ENCODE peak calls at places on chromosomes 11 and 22, in six cellular contexts. C, H, J, X, D and F are unnamed samples.

GRCh38 chr11:120752668-120753067 is 241.1 kb downstream of the GRIK4 start:
- DNase-seq in J (no peak), D (no peak), C (no peak), X (no peak), H (no peak), F (no peak)

GRCh38 chr22:20811171-20811570 is 37.3 kb downstream of the SERPIND1 start:
- DNase-seq in C (no peak), X (no peak), J (no peak), D (no peak), H (no peak), F (no peak)

GRCh38 chr11:969651-970205 is 44.1 kb downstream of the AP2A2 start:
- DNase-seq in D (no peak), J (no peak), X (no peak), H (no peak), C (no peak), F (no peak)

GRCh38 chr11:30155428-30155827 is 75.4 kb upstream of the FSHB start:
- DNase-seq in X (no peak), H (no peak), J (peak; percentile 12), D (no peak), C (no peak), F (no peak)

GRCh38 chr11:110376711-110377324 is 52.9 kb upstream of the FDX1 start:
- DNase-seq in X (peak; percentile 86), C (peak; percentile 95), J (peak; percentile 86), H (peak; percentile 78), D (peak; percentile 61), F (peak; percentile 48)

GRCh38 chr22:23520875-23521441 is 59.1 kb downstream of the IGLL1 start:
- DNase-seq in D (no peak), H (peak; percentile 45), X (peak; percentile 27), J (peak; percentile 43), C (peak; percentile 61), F (peak; percentile 74)

GRCh38 chr22:49269928-49270327 is 557.7 kb downstream of the BRD1 start:
- DNase-seq in J (no peak), X (no peak), H (peak; percentile 25), D (no peak), C (no peak), F (no peak)

GRCh38 chr11:119093951-119094815 is 7.5 kb downstream of the DPAGT1 start:
- DNase-seq in C (peak; percentile 58), X (no peak), H (peak; percentile 48), D (peak; percentile 38), J (peak; percentile 50), F (peak; percentile 50)

GRCh38 chr11:89381094-89381493 is 110.1 kb downstream of the NOX4 start:
- DNase-seq in H (no peak), X (no peak), D (no peak), C (peak; percentile 91), J (peak; percentile 99), F (no peak)

GRCh38 chr11:8709002-8709672 is 26.5 kb downstream of the RPL27A start:
- DNase-seq in H (no peak), C (peak; percentile 97), X (peak; percentile 82), D (no peak), J (peak; percentile 98), F (no peak)

GRCh38 chr11:108958446-108959123 is 293.7 kb downstream of the DDX10 start:
- DNase-seq in H (no peak), C (peak; percentile 51), J (peak; percentile 74), D (no peak), X (no peak), F (no peak)

GRCh38 chr11:27076121-27076589 is 35.5 kb downstream of the BBOX1 start:
- DNase-seq in D (no peak), C (no peak), H (peak; percentile 21), X (no peak), J (no peak), F (no peak)

GRCh38 chr11:15707971-15708370 is 593.2 kb downstream of the INSC start:
- DNase-seq in X (peak; percentile 26), J (peak; percentile 45), C (peak; percentile 78), D (no peak), H (peak; percentile 9), F (no peak)

GRCh38 chr11:112863304-112863703 is 97.9 kb upstream of the NCAM1 start:
- DNase-seq in X (peak; percentile 24), H (no peak), C (no peak), D (no peak), J (no peak), F (no peak)

GRCh38 chr11:65491614-65492386 is 7.0 kb upstream of the MALAT1 start:
- DNase-seq in H (peak; percentile 86), J (peak; percentile 98), C (peak; percentile 94), D (no peak), X (peak; percentile 83), F (peak; percentile 52)

GRCh38 chr11:45765107-45765668 is 39.8 kb upstream of the SLC35C1 start:
- DNase-seq in X (no peak), C (no peak), D (no peak), H (no peak), J (no peak), F (no peak)

GRCh38 chr11:58958500-58958899 is 19.2 kb downstream of the GLYATL1 start:
- DNase-seq in H (peak; percentile 49), C (no peak), D (peak; percentile 30), X (no peak), J (no peak), F (peak; percentile 36)

GRCh38 chr22:44102856-44103255 is 77.9 kb upstream of the PARVG start:
- DNase-seq in C (no peak), J (no peak), H (no peak), D (no peak), X (no peak), F (no peak)

DNA sequence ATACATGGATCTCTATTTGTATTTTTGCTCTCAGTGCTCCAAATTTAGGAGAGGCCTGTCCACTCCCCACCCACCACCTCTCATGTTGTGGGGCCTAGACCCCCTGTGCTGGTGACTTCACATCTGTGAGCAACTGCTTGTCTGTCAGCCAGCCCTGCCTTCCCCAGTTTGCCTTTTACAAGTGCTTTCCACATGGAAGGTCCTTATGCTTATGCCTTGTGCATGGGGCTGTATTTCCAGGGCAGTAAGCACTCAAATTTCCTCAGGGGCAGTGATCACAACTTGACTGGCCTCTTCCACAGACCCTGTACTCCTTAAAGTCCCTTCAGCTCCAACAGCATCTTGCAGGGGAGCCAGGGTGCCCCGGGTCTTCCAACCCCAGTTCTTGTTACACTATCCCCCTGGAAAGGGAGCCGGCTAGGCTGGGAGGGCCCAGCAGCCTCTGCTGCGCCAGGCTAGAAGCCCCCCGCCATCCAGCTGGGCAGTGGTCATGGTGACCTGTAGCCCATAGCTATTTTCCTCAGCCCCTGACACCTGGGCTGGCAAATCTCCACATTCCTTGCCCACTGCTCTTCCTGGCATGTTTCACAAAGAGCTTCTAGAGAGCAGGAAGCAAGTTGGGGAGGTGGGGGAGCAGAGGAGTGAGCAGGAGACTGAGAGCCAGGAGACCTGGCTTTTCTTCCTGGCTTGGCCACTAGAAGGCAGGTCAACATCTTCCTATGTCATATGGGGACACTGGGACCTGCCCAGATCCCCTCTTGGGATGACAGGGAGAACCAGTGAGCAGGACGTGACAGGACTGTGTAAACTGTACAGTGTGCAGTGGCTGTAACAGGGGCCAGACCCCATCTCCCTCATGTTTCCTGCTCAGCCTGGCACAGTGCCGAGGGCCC is 29.7 kb downstream of the GDPD5 start:
- DNase-seq in J (no peak), D (peak; percentile 33), H (peak; percentile 61), C (no peak), X (no peak), F (no peak)
- TF ChIP-seq CTCF in J (no peak), D (no peak), H (peak; percentile 45), C (no peak), X (peak; percentile 9), F (no peak)

DNA sequence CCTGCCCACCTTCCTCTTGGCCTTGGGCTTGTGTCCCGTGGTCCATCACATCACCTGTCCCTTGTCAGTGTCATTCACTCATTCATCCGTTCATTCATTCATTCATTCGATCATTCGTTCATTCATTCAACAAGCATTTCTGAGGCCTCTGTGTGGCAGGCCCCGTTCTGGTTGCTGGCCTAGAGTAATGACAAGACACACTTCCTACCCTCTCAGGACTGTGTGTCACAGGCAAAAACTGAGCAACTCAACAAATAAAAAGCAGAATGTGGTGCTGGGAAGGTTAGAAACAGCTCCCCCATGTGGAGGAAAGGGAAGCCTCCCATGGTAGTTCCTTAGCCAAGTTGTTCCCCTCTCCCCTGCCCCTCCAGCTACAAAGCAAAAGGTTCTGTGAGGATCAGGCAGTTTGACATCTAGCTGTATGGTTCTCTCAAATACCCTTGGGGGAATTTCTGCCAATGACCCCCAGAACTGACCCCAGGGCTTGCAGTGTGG is 1.6 kb upstream of the OMP start:
- DNase-seq in D (no peak), J (no peak), X (no peak), H (peak; percentile 40), C (peak; percentile 42), F (no peak)
- TF ChIP-seq CTCF in D (peak; percentile 53), J (peak; percentile 50), X (peak; percentile 10), H (peak; percentile 62), C (peak; percentile 69), F (peak; percentile 22)

GRCh38 chr11:2696461-2696860 is 3.3 kb downstream of the KCNQ1OT1 start:
- DNase-seq in C (no peak), J (no peak), X (no peak), D (no peak), H (no peak), F (no peak)
- TF ChIP-seq CTCF in C (no peak), J (no peak), X (no peak), D (no peak), H (no peak), F (no peak)

DNA sequence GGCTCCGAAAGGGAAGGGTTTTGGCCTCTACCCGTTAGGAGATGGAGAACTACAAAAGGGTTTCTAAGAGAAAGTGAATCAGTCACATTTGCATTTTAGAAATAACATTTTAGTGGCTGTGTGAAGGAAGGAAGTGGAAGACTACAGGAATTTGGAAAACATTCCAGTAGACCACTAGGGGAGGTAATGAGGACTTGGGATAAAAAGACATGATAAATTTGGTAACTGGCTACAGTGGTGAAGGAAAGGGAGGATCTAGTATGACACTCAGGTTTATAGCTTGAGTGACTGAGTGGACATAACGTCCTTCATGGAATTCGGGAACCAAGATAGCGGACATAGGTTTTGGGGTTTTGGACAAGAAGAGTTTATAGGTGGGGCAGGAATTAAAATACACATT is 7.0 kb upstream of the RRM1 start:
- DNase-seq in C (no peak), J (peak; percentile 47), X (no peak), H (no peak), D (no peak), F (no peak)
- TF ChIP-seq CTCF in C (peak; percentile 24), J (no peak), X (no peak), H (peak; percentile 30), D (peak; percentile 48), F (no peak)

GRCh38 chr11:122020902-122021301 is 95.1 kb downstream of the BLID start:
- DNase-seq in H (no peak), C (peak; percentile 62), D (peak; percentile 31), J (no peak), X (no peak), F (peak; percentile 18)
- TF ChIP-seq CTCF in H (peak; percentile 57), C (peak; percentile 54), D (peak; percentile 78), J (peak; percentile 44), X (peak; percentile 58), F (peak; percentile 63)

GRCh38 chr22:17056058-17056457 is 28.7 kb upstream of the IL17RA start:
- DNase-seq in X (no peak), J (no peak), H (no peak), C (no peak), D (no peak), F (no peak)
- TF ChIP-seq CTCF in X (no peak), J (no peak), H (no peak), C (no peak), D (no peak), F (no peak)